ENCODE peak calls at places on chromosomes 12 and 14, in four cellular contexts. Z is right atrium auricular region; B is fibroblast of pulmonary artery; M is stimulated activated CD4-positive, alpha-beta T cell treated with anti-CD3 and anti-CD28 coated beads, Interleukin-15, amount 100 ng/mL, for 1 hour. X is an unnamed sample.

GRCh38 chr12:124750787-124751471 is 112.7 kb downstream of the SCARB1 start:
- DNase-seq in M (no peak), Z (no peak), B (no peak), X (no peak)

GRCh38 chr12:47247418-47247817 is 167.7 kb upstream of the AMIGO2 start:
- DNase-seq in B (no peak), M (no peak), Z (no peak), X (no peak)

GRCh38 chr14:73759183-73759713 is 45.1 kb upstream of the PNMA1 start:
- DNase-seq in M (peak), B (peak), Z (peak), X (peak)

GRCh38 chr14:96105089-96105920 is 66.1 kb downstream of the C14orf132 start:
- DNase-seq in M (no peak), Z (no peak), B (no peak), X (no peak)

GRCh38 chr12:101859664-101860607 is 17.4 kb upstream of the DRAM1 start:
- DNase-seq in B (peak), M (no peak), Z (no peak), X (peak)

GRCh38 chr14:51462182-51462581 is 189.5 kb upstream of the FRMD6 start:
- DNase-seq in Z (no peak), B (no peak), M (no peak), X (no peak)

GRCh38 chr14:97499790-97500481 is 702.8 kb downstream of the VRK1 start:
- DNase-seq in Z (no peak), M (no peak), B (no peak), X (no peak)

GRCh38 chr12:12776261-12776660 is 9.2 kb upstream of the APOLD1 start:
- DNase-seq in Z (no peak), M (no peak), B (peak), X (no peak)

GRCh38 chr12:117002040-117002832 is 91.5 kb downstream of the FBXW8 start:
- DNase-seq in M (no peak), Z (no peak), B (peak), X (peak)

GRCh38 chr14:54676822-54677708 is 110.1 kb downstream of the SAMD4A start:
- DNase-seq in M (no peak), Z (peak), B (peak), X (peak)

GRCh38 chr14:101071493-101071891 is 168.0 kb upstream of the RTL1 start:
- DNase-seq in Z (peak), B (no peak), M (no peak), X (no peak)

GRCh38 chr14:55707365-55707804 is 127.4 kb downstream of the KTN1 start:
- DNase-seq in M (no peak), B (peak), Z (no peak), X (peak)

GRCh38 chr12:28040251-28040650 is 67.7 kb upstream of the PTHLH start:
- DNase-seq in Z (no peak), M (no peak), B (no peak), X (no peak)

GRCh38 chr12:1840561-1840960 is 20.2 kb downstream of the LRTM2 start:
- DNase-seq in M (no peak), Z (no peak), B (no peak), X (no peak)

GRCh38 chr12:3313066-3313465 is 177.9 kb upstream of the PRMT8 start:
- DNase-seq in Z (no peak), M (no peak), B (no peak), X (peak)

GRCh38 chr12:16325426-16325825 is 22.0 kb upstream of the MGST1 start:
- DNase-seq in M (no peak), B (no peak), Z (no peak), X (no peak)

GRCh38 chr14:20697273-20698017 is 8.9 kb downstream of the ANG start:
- DNase-seq in M (peak), B (peak), Z (peak), X (peak)

X was measured in choroid plexus epithelial cell.